ENCODE peak calls at places on chromosome 14, in five cellular contexts. U, M, A, Z and P are unnamed samples.

GRCh38 chr14:80108430-80108829 is 102.9 kb downstream of the DIO2 start:
- DNase-seq in U (no peak), M (no peak), A (no peak), Z (no peak), P (no peak)

GRCh38 chr14:22883191-22883976 is at the start of gene REM2:
- DNase-seq in U (no peak), M (no peak), A (no peak), Z (no peak), P (no peak)

GRCh38 chr14:50542941-50543418 is 10.6 kb upstream of the MAP4K5 start:
- DNase-seq in U (peak), M (no peak), A (no peak), Z (no peak), P (no peak)

GRCh38 chr14:68547305-68548193 is 245.3 kb downstream of the ZFP36L1 start:
- DNase-seq in U (no peak), M (no peak), A (no peak), Z (no peak), P (peak)

GRCh38 chr14:50605776-50606175 is 45.8 kb downstream of the ATL1 start:
- DNase-seq in U (no peak), M (no peak), A (no peak), Z (no peak), P (no peak)

GRCh38 chr14:65658202-65658601 is 245.7 kb downstream of the FUT8 start:
- DNase-seq in U (no peak), M (no peak), A (no peak), Z (no peak), P (peak)

GRCh38 chr14:35406811-35407630 is 2.5 kb upstream of the NFKBIA start:
- DNase-seq in U (no peak), M (no peak), A (no peak), Z (no peak), P (no peak)

GRCh38 chr14:68147331-68147730 is 327.8 kb downstream of the RAD51B start:
- DNase-seq in U (no peak), M (no peak), A (no peak), Z (no peak), P (no peak)

GRCh38 chr14:39988939-39989338 is 556.7 kb upstream of the FBXO33 start:
- DNase-seq in U (no peak), M (no peak), A (no peak), Z (no peak), P (no peak)

GRCh38 chr14:92981726-92982125 is 58.8 kb downstream of the CHGA start:
- DNase-seq in U (no peak), M (no peak), A (no peak), Z (no peak), P (no peak)

GRCh38 chr14:49173765-49174373 is 412.3 kb downstream of the RPS29 start:
- DNase-seq in U (peak), M (peak), A (peak), Z (no peak), P (peak)

GRCh38 chr14:97021571-97022171 is 224.5 kb downstream of the VRK1 start:
- DNase-seq in U (no peak), M (no peak), A (no peak), Z (no peak), P (no peak)

GRCh38 chr14:93114713-93115068 is 1.0 kb downstream of the ITPK1 start:
- DNase-seq in U (no peak), M (no peak), A (no peak), Z (no peak), P (no peak)

GRCh38 chr14:64340560-64341196 is 46.5 kb upstream of the ESR2 start:
- DNase-seq in U (no peak), M (no peak), A (no peak), Z (no peak), P (no peak)

GRCh38 chr14:71703477-71703876 is 228.8 kb upstream of the RGS6 start:
- DNase-seq in U (no peak), M (no peak), A (no peak), Z (no peak), P (no peak)

GRCh38 chr14:104552738-104553125 is 26.8 kb upstream of the C14orf180 start:
- DNase-seq in U (no peak), M (no peak), A (no peak), Z (no peak), P (no peak)

GRCh38 chr14:64718762-64719161 is 14.5 kb downstream of the PLEKHG3 start:
- DNase-seq in U (no peak), M (no peak), A (no peak), Z (no peak), P (no peak)

GRCh38 chr14:98704441-98704840 is 567.6 kb downstream of the BCL11B start:
- DNase-seq in U (peak), M (no peak), A (no peak), Z (peak), P (no peak)

GRCh38 chr14:91323671-91324605 is 79.4 kb upstream of the GPR68 start:
- DNase-seq in U (peak), M (no peak), A (peak), Z (peak), P (peak)

GRCh38 chr14:50007123-50007903 is 109.1 kb downstream of the VCPKMT start:
- DNase-seq in U (no peak), M (no peak), A (no peak), Z (no peak), P (no peak)

GRCh38 chr14:37325332-37325731 is 127.6 kb downstream of the MIPOL1 start:
- DNase-seq in U (no peak), M (no peak), A (no peak), Z (no peak), P (no peak)

GRCh38 chr14:39762576-39763401 is 330.6 kb upstream of the FBXO33 start:
- DNase-seq in U (no peak), M (no peak), A (no peak), Z (no peak), P (no peak)

GRCh38 chr14:45757655-45758054 is 504.7 kb upstream of the MIS18BP1 start:
- DNase-seq in U (no peak), M (no peak), A (no peak), Z (no peak), P (no peak)